ENCODE peak calls at places on chromosome 18, in nine cellular contexts. S is RCC 7860; A is cardiac fibroblast; V is NCI-H146; D is kidney tubule cell; T is vagina; E is IMR-90; L is activated gamma-delta T cell treated with anti-CD3 and anti-CD28 coated beads, Interleukin-2, amount 50 U/mL, for 16 hours; P is cardiac muscle cell. Q is an unnamed sample.

GRCh38 chr18:35174093-35174731 is 66.6 kb upstream of the ZNF397 start:
- DNase-seq in E (no peak), L (no peak), T (no peak), D (no peak), V (peak), S (no peak), P (peak), A (no peak), Q (no peak)

GRCh38 chr18:36675076-36675475 is 153.7 kb downstream of the TPGS2 start:
- DNase-seq in S (no peak), P (no peak), E (no peak), T (no peak), L (no peak), D (no peak), V (no peak), A (no peak), Q (no peak)

GRCh38 chr18:49155857-49156256 is 205.1 kb upstream of the SMAD7 start:
- DNase-seq in P (no peak), L (no peak), E (no peak), A (no peak), T (no peak), S (no peak), D (no peak), V (no peak), Q (no peak)

GRCh38 chr18:75407468-75408437 is 19.8 kb downstream of the SMIM21 start:
- DNase-seq in V (no peak), P (peak), S (no peak), E (peak), A (peak), T (no peak), D (peak), L (no peak), Q (no peak)

GRCh38 chr18:74013955-74014354 is 133.7 kb downstream of the FBXO15 start:
- DNase-seq in A (peak), T (no peak), S (no peak), V (no peak), D (no peak), P (peak), L (no peak), E (peak), Q (no peak)

GRCh38 chr18:24016643-24017042 is 2.1 kb downstream of the TTC39C start:
- DNase-seq in P (no peak), A (no peak), L (no peak), V (peak), D (peak), T (no peak), E (no peak), S (peak), Q (no peak)

GRCh38 chr18:48295586-48296311 is 113.4 kb downstream of the ZBTB7C start:
- DNase-seq in E (no peak), A (peak), P (peak), S (no peak), T (peak), D (no peak), L (no peak), V (peak), Q (no peak)

GRCh38 chr18:77084757-77085035 is 47.9 kb downstream of the MBP start:
- DNase-seq in D (no peak), P (no peak), V (peak), A (no peak), L (no peak), E (no peak), T (no peak), S (no peak), Q (no peak)

GRCh38 chr18:23107718-23108117 is 27.6 kb upstream of the CABLES1 start:
- DNase-seq in V (no peak), E (peak), D (no peak), P (no peak), L (no peak), A (no peak), T (no peak), S (peak), Q (no peak)

GRCh38 chr18:39624934-39625333 is 2059.3 kb upstream of the CELF4 start:
- DNase-seq in E (peak), A (peak), V (no peak), P (peak), T (no peak), D (peak), L (no peak), S (no peak), Q (no peak)

GRCh38 chr18:65788373-65788772 is 37.6 kb downstream of the CDH7 start:
- DNase-seq in S (no peak), L (no peak), D (peak), A (no peak), E (no peak), T (no peak), V (peak), P (no peak), Q (no peak)

GRCh38 chr18:79203017-79203605 is 133.9 kb downstream of the ATP9B start:
- DNase-seq in L (no peak), P (no peak), A (peak), V (peak), D (peak), E (peak), T (no peak), S (peak), Q (no peak)

GRCh38 chr18:59691996-59692395 is 5.2 kb downstream of the CCBE1 start:
- DNase-seq in P (no peak), V (no peak), T (no peak), E (peak), A (peak), D (no peak), L (no peak), S (no peak), Q (no peak)

GRCh38 chr18:58633874-58634273 is 5.0 kb upstream of the ALPK2 start:
- DNase-seq in A (no peak), S (no peak), T (no peak), D (no peak), L (no peak), E (no peak), V (no peak), P (no peak), Q (no peak)

GRCh38 chr18:55732227-55733106 is 144.5 kb upstream of the TCF4 start:
- DNase-seq in D (no peak), A (peak), S (no peak), T (no peak), L (no peak), E (peak), V (no peak), P (peak), Q (no peak)

GRCh38 chr18:21599585-21600525 is 649 bp downstream of the ESCO1 start:
- DNase-seq in L (no peak), A (peak), P (peak), E (peak), V (peak), S (no peak), D (peak), T (no peak), Q (no peak)

GRCh38 chr18:57853133-57853532 is 50.0 kb upstream of the ATP8B1 start:
- DNase-seq in D (no peak), A (no peak), S (no peak), L (no peak), P (no peak), T (no peak), E (no peak), V (no peak), Q (no peak)

GRCh38 chr18:42131044-42131939 is 176.3 kb downstream of the PIK3C3 start:
- DNase-seq in A (no peak), T (no peak), S (no peak), P (no peak), L (no peak), V (peak), D (no peak), E (no peak), Q (no peak)

GRCh38 chr18:55354795-55355194 is 233.2 kb downstream of the TCF4 start:
- DNase-seq in S (no peak), L (no peak), V (no peak), A (peak), P (no peak), D (no peak), T (no peak), E (peak), Q (no peak)

GRCh38 chr18:63979409-63979908 is 9.6 kb downstream of the SERPINB8 start:
- DNase-seq in S (peak), E (peak), P (peak), D (peak), V (peak), T (no peak), L (peak), A (peak), Q (peak)

GRCh38 chr18:46574000-46574739 is 82.8 kb downstream of the LOXHD1 start:
- DNase-seq in T (no peak), S (no peak), E (no peak), L (no peak), A (no peak), V (no peak), D (no peak), P (no peak), Q (no peak)

GRCh38 chr18:6652098-6652497 is 77.4 kb upstream of the ARHGAP28 start:
- DNase-seq in L (no peak), V (no peak), P (no peak), E (no peak), A (no peak), D (no peak), T (no peak), S (no peak), Q (no peak)

GRCh38 chr18:21241224-21242131 is 554 bp upstream of the GREB1L start:
- DNase-seq in S (no peak), L (no peak), E (no peak), V (peak), P (peak), D (no peak), T (no peak), A (no peak), Q (no peak)

GRCh38 chr18:46856975-46857374 is 60.3 kb downstream of the PIAS2 start:
- DNase-seq in A (no peak), L (no peak), T (no peak), V (no peak), D (peak), P (peak), S (no peak), E (no peak), Q (no peak)

GRCh38 chr18:75977069-75977468 is 518.0 kb downstream of the ZNF516 start:
- DNase-seq in S (no peak), L (no peak), V (no peak), A (no peak), D (no peak), T (no peak), E (no peak), P (no peak), Q (no peak)

GRCh38 chr18:55838841-55839240 is 250.8 kb upstream of the TCF4 start:
- DNase-seq in T (no peak), P (peak), S (peak), E (peak), D (peak), A (peak), V (no peak), L (no peak), Q (no peak)

GRCh38 chr18:14920976-14921375 is 173.0 kb downstream of the ANKRD30B start:
- DNase-seq in S (no peak), P (no peak), A (no peak), T (peak), D (no peak), V (no peak), E (no peak), L (no peak), Q (no peak)

Q was measured in HS-27A.